ENCODE peak calls at places on chromosomes 3 and 15, in six cellular contexts. N, A, P, R, Z and G are unnamed samples. For H3K4me1, the result is how much of the 10 kb centered on the place peaks cover.

GRCh38 chr15:74653426-74654082 is 37.9 kb downstream of the CLK3 start:
- DNase-seq in R (no peak), A (peak), P (peak), N (no peak), Z (no peak), G (no peak)

GRCh38 chr3:36447063-36447462 is 66.8 kb downstream of the STAC start:
- DNase-seq in P (no peak), R (no peak), Z (no peak), A (no peak), N (no peak), G (no peak)

GRCh38 chr15:78347586-78348543 is 7.7 kb downstream of the CRABP1 start:
- DNase-seq in P (no peak), Z (no peak), N (no peak), A (peak), R (no peak), G (peak)

GRCh38 chr3:137099336-137099735 is 141.6 kb downstream of the IL20RB start:
- DNase-seq in A (no peak), N (no peak), R (no peak), Z (no peak), P (no peak), G (no peak)

GRCh38 chr3:168431436-168431835 is 335.7 kb upstream of the GOLIM4 start:
- DNase-seq in R (no peak), Z (no peak), P (no peak), A (no peak), N (no peak), G (no peak)

GRCh38 chr15:79896634-79897379 is at the start of gene MTHFS:
- DNase-seq in R (peak), P (peak), A (peak), Z (peak), N (peak), G (peak)

GRCh38 chr15:91129436-91129835 is 29.4 kb downstream of the SV2B start:
- DNase-seq in R (no peak), A (no peak), Z (no peak), P (no peak), N (no peak), G (no peak)

GRCh38 chr3:134348524-134348923 is 25.7 kb downstream of the AMOTL2 start:
- DNase-seq in Z (peak), P (peak), N (no peak), R (no peak), A (peak), G (no peak)

GRCh38 chr3:14393440-14394111 is 8.8 kb upstream of the SLC6A6 start:
- DNase-seq in P (peak), N (no peak), Z (no peak), R (peak), A (no peak), G (no peak)

GRCh38 chr3:17546500-17546899 is 195.9 kb downstream of the TBC1D5 start:
- DNase-seq in Z (no peak), N (no peak), A (no peak), R (no peak), P (no peak), G (peak)

GRCh38 chr15:66617137-66618090 is 51.6 kb upstream of the LCTL start:
- DNase-seq in P (peak), R (no peak), A (peak), N (peak), Z (peak), G (peak)

GRCh38 chr3:48716508-48716981 is 476 bp downstream of the IP6K2 start:
- DNase-seq in Z (no peak), R (peak), N (no peak), A (no peak), P (no peak), G (no peak)

GRCh38 chr3:11001020-11001657 is 8.6 kb downstream of the SLC6A1 start:
- DNase-seq in A (no peak), N (no peak), R (no peak), P (no peak), Z (no peak), G (no peak)

GRCh38 chr3:178739720-178740119 is 203.5 kb downstream of the KCNMB2 start:
- DNase-seq in A (no peak), R (no peak), Z (no peak), P (no peak), N (no peak), G (no peak)

GRCh38 chr3:143367171-143367570 is 247.6 kb downstream of the CHST2 start:
- DNase-seq in Z (no peak), A (no peak), P (no peak), N (no peak), R (no peak), G (no peak)

GRCh38 chr15:78316211-78317077 is 17.0 kb upstream of the SKIC8 start:
- DNase-seq in Z (no peak), N (no peak), P (no peak), R (no peak), A (no peak), G (no peak)

GRCh38 chr3:164230385-164231094 is 847.8 kb downstream of the SI start:
- DNase-seq in R (no peak), Z (no peak), A (no peak), N (no peak), P (no peak), G (no peak)

GRCh38 chr3:150210461-150211110 is 197.5 kb upstream of the TSC22D2 start:
- DNase-seq in P (peak), R (no peak), N (no peak), Z (no peak), A (no peak), G (no peak)

GRCh38 chr3:89025185-89025584 is 82.2 kb upstream of the EPHA3 start:
- DNase-seq in P (no peak), A (peak), Z (no peak), N (no peak), R (no peak), G (no peak)

GRCh38 chr3:50155891-50156290 is 767 bp downstream of the SEMA3F start:
- DNase-seq in Z (no peak), N (no peak), P (no peak), R (no peak), A (peak), G (no peak)

GRCh38 chr15:75200765-75201608 is 695 bp upstream of the C15orf39 start:
- DNase-seq in R (no peak), A (peak), P (no peak), N (no peak), Z (no peak), G (no peak)

GRCh38 chr15:29924750-29925149 is 102.5 kb upstream of the TJP1 start:
- DNase-seq in N (no peak), Z (peak), A (peak), R (no peak), P (peak), G (no peak)

GRCh38 chr15:79341361-79341760 is 30.4 kb downstream of the TMED3 start:
- DNase-seq in P (no peak), R (no peak), A (no peak), N (no peak), Z (no peak), G (peak)

GRCh38 chr3:29515451-29515850 is 234.6 kb downstream of the RBMS3 start:
- DNase-seq in R (no peak), P (peak), A (peak), Z (no peak), N (no peak), G (no peak)

GRCh38 chr15:76426941-76427340 is 90.4 kb downstream of the ISL2 start:
- DNase-seq in Z (no peak), P (no peak), R (no peak), N (no peak), A (no peak), G (no peak)

GRCh38 chr3:127702151-127702578 is 29.4 kb downstream of the ABTB1 start:
- DNase-seq in N (no peak), P (no peak), A (no peak), Z (no peak), R (no peak), G (no peak)

GRCh38 chr3:190697901-190698300 is 164.6 kb downstream of the GMNC start:
- DNase-seq in N (no peak), R (no peak), Z (no peak), A (peak), P (peak), G (no peak)

GRCh38 chr3:21705769-21706168 is 45.2 kb downstream of the ZNF385D start:
- DNase-seq in R (peak), Z (peak), N (no peak), A (peak), P (peak), G (no peak)

GRCh38 chr3:62876064-62876463 is 848 bp upstream of the CADPS start:
- DNase-seq in A (peak), P (peak), R (peak), N (peak), Z (no peak), G (no peak)

GRCh38 chr3:126350502-126351085 is 6.6 kb downstream of the KLF15 start:
- DNase-seq in R (peak), N (peak), P (no peak), Z (peak), A (no peak), G (no peak)

GRCh38 chr3:47323431-47324277 is 40.9 kb downstream of the KLHL18 start:
- DNase-seq in P (peak), N (no peak), R (no peak), Z (no peak), A (peak), G (no peak)

GRCh38 chr15:38193496-38193895 is 59.1 kb upstream of the SPRED1 start:
- DNase-seq in P (no peak), Z (no peak), R (no peak), N (no peak), A (no peak), G (no peak)

GRCh38 chr3:128858167-128858566 is 21.3 kb upstream of the ACAD9 start:
- DNase-seq in A (no peak), N (no peak), P (no peak), Z (no peak), R (no peak), G (no peak)

GRCh38 chr15:87681054-87681453 is 575.5 kb downstream of the NTRK3 start:
- DNase-seq in Z (no peak), P (no peak), A (no peak), R (no peak), N (no peak), G (no peak)

GRCh38 chr3:129567932-129568331 is 25.0 kb downstream of the H1-8 start:
- DNase-seq in R (no peak), N (no peak), P (no peak), A (no peak), Z (no peak), G (no peak)

GRCh38 chr3:60490992-60491391 is 760.3 kb downstream of the FHIT start:
- DNase-seq in P (no peak), Z (no peak), N (no peak), R (no peak), A (no peak), G (no peak)

GRCh38 chr3:167895684-167896083 is 160.2 kb downstream of the SERPINI1 start:
- DNase-seq in P (no peak), A (no peak), R (no peak), Z (no peak), N (no peak), G (no peak)

GRCh38 chr3:9168230-9168629 is 81.2 kb downstream of the SRGAP3 start:
- DNase-seq in A (peak), P (no peak), Z (no peak), N (no peak), R (no peak), G (no peak)

DNA sequence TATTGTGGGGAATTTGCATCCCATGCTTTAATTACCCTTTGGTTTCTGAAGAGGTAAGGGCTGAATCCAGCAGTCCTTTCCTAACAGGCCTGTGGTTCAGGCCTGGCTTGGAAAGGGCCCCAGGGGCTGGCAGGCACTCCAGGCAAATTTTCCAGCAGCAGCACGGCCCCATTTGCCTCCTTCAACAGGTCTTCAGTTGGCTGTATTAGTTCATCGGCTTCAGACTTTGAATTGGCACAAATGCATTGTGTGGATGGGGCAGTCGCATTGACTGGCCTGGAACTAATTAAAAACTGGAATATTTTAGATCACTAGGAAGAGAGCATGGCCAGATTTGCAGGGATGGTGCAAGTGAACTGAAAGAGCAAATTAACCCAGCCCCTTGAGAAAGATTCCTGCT is 207.8 kb upstream of the MCTP2 start:
- DNase-seq in A (no peak), P (no peak), N (no peak), Z (no peak), R (no peak), G (no peak)
- H3K4me1 ChIP-seq in A (under half), P (under half), N (under half), Z (under half), R (under half), G (under half)

GRCh38 chr3:155861476-155862183 is 7.4 kb upstream of the SLC33A1 start:
- DNase-seq in A (no peak), N (no peak), R (no peak), P (peak), Z (no peak), G (no peak)

GRCh38 chr3:155854147-155854940 is at the start of gene SLC33A1:
- DNase-seq in N (peak), R (peak), Z (peak), P (peak), A (peak), G (peak)

DNA sequence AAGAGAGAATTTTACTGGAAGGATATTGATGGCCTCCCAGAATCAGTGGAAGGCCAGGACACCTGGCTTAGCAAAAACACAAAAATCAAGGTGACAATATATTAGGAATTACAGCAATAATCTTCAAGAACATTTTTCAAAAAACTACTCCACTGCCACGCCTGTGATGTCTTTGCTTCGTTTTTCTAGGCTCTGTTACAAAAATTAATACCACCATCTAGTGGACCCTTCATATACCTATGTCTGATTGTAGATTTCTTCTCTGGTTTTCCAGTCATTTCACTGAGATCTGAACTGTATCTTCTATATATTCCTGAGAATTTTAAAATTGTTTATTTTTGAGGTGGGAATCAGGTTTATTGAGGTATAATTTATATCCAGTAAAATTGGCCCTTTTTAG is 5.6 kb upstream of the SLC33A1 start:
- DNase-seq in N (no peak), A (no peak), Z (no peak), P (peak), R (no peak), G (no peak)
- H3K4me3 ChIP-seq in N (no peak), A (no peak), Z (no peak), P (no peak), R (no peak), G (no peak)

DNA sequence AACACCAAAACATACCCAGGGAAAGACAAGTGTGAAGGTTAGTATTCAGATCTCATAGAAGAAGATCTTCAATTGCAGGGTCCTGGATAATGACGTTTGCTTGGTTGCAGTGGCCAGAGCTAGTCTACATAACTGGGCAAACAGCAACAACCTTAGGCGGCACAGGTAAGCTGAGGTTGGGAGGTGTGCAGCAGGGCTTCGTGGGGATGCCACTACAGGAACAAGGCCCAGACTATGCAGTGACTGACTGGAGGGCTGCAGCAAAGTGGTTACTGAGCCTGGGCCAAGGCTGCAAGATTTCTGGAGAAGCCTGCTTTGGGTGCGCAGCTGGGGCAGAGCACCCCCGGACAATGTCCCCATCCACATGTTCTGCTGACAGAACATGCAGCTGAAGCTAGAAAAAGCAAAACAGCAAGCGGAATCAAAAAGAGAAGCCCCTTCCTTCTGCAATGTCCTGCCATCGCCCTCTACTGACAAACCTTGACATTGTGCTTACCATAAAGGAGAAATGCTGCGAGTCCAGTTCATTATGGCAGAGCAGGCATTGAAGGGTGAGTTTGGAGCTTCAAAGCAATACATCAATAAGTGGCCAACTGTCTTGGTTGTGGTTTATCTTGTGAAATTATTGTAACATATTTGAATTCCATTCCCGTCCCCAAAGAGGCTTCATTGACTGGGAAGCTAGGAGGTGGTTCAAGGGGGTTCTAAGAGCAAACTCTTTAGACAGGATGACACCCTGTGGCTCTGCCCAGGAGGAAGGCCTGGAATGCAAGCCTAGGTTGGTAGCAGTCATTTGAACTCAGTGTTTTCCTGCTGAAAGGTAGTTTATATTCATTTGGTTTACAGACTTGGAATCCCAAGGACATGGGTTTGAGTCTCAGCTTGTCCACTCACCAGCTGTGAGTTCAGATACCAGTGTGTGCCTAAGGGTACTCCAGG is 217.0 kb downstream of the PDCD6IP start:
- DNase-seq in R (no peak), A (no peak), N (no peak), P (peak), Z (no peak), G (no peak)
- TF ChIP-seq CTCF in R (no peak), A (peak), N (no peak), P (peak), Z (no peak), G (peak)

GRCh38 chr15:51096976-51097375 is 2.3 kb upstream of the TNFAIP8L3 start:
- DNase-seq in N (no peak), R (no peak), Z (no peak), P (no peak), A (no peak), G (no peak)
- H3K4me1 ChIP-seq in N (under half), R (under half), Z (under half), P (under half), A (under half), G (under half)

GRCh38 chr15:34973512-34973911 is 4.0 kb upstream of the AQR start:
- DNase-seq in Z (no peak), R (no peak), A (no peak), N (no peak), P (no peak), G (no peak)

GRCh38 chr15:34964277-34964676 is 5.3 kb downstream of the AQR start:
- DNase-seq in N (no peak), A (no peak), Z (no peak), P (no peak), R (no peak), G (no peak)

GRCh38 chr15:34969340-34970097 is at the start of gene AQR:
- DNase-seq in P (peak), R (peak), N (peak), Z (peak), A (peak), G (peak)
- H3K4me3 ChIP-seq in P (peak), R (peak), N (peak), Z (peak), A (peak), G (peak)